ENCODE peak calls at places on chromosome 12, in seven cellular contexts. One of them, this sample, is unnamed.
A peak's percentile ranks its signal among the peaks of the same experiment; 100 is the strongest.

GRCh38 chr12:54388214-54389138 is 3.9 kb upstream of the ZNF385A start:
- DNase-seq in NCI-H1105 treated with DMSO at 0.1 percent for 48 hours: no peak
- DNase-seq in fibroblast of the conjunctiva: no peak
- DNase-seq in tibial artery: no peak
- DNase-seq in AML-193: no peak
- DNase-seq in neural progenitor cell: no peak
- DNase-seq in AG04450: no peak
- DNase-seq in this sample: no peak

GRCh38 chr12:47997321-47997720 is 7.0 kb downstream of the COL2A1 start:
- DNase-seq in tibial artery: no peak
- DNase-seq in fibroblast of the conjunctiva: no peak
- DNase-seq in neural progenitor cell: no peak
- DNase-seq in NCI-H1105 treated with DMSO at 0.1 percent for 48 hours: no peak
- DNase-seq in AG04450: no peak
- DNase-seq in AML-193: no peak
- DNase-seq in this sample: no peak

GRCh38 chr12:26338574-26339572 is 143.5 kb downstream of the SSPN start:
- DNase-seq in AML-193: no peak
- DNase-seq in tibial artery: no peak
- DNase-seq in neural progenitor cell: no peak
- DNase-seq in fibroblast of the conjunctiva: no peak
- DNase-seq in NCI-H1105 treated with DMSO at 0.1 percent for 48 hours: no peak
- DNase-seq in AG04450: no peak
- DNase-seq in this sample: no peak

GRCh38 chr12:118986043-118986442 is 4.7 kb downstream of the SRRM4 start:
- DNase-seq in neural progenitor cell: peak; percentile 44
- DNase-seq in tibial artery: no peak
- DNase-seq in AG04450: no peak
- DNase-seq in fibroblast of the conjunctiva: no peak
- DNase-seq in NCI-H1105 treated with DMSO at 0.1 percent for 48 hours: peak; percentile 57
- DNase-seq in AML-193: no peak
- DNase-seq in this sample: no peak

GRCh38 chr12:57049890-57050289 is at the start of gene MYO1A:
- DNase-seq in AML-193: no peak
- DNase-seq in fibroblast of the conjunctiva: no peak
- DNase-seq in NCI-H1105 treated with DMSO at 0.1 percent for 48 hours: no peak
- DNase-seq in tibial artery: no peak
- DNase-seq in AG04450: no peak
- DNase-seq in neural progenitor cell: peak; percentile 48
- DNase-seq in this sample: no peak

GRCh38 chr12:67885370-67886169 is 103.7 kb upstream of the IFNG-AS1 start:
- DNase-seq in fibroblast of the conjunctiva: no peak
- DNase-seq in tibial artery: no peak
- DNase-seq in AML-193: no peak
- DNase-seq in NCI-H1105 treated with DMSO at 0.1 percent for 48 hours: no peak
- DNase-seq in AG04450: no peak
- DNase-seq in neural progenitor cell: no peak
- DNase-seq in this sample: no peak

GRCh38 chr12:61923152-61923551 is 337.1 kb upstream of the USP15 start:
- DNase-seq in AML-193: no peak
- DNase-seq in tibial artery: no peak
- DNase-seq in neural progenitor cell: no peak
- DNase-seq in AG04450: no peak
- DNase-seq in fibroblast of the conjunctiva: no peak
- DNase-seq in NCI-H1105 treated with DMSO at 0.1 percent for 48 hours: no peak
- DNase-seq in this sample: no peak

GRCh38 chr12:56988207-56988739 is 18.1 kb downstream of the ZBTB39 start:
- DNase-seq in NCI-H1105 treated with DMSO at 0.1 percent for 48 hours: no peak
- DNase-seq in tibial artery: no peak
- DNase-seq in AG04450: no peak
- DNase-seq in neural progenitor cell: no peak
- DNase-seq in AML-193: no peak
- DNase-seq in fibroblast of the conjunctiva: no peak
- DNase-seq in this sample: no peak

GRCh38 chr12:25829192-25829591 is 129.3 kb upstream of the RASSF8 start:
- DNase-seq in tibial artery: peak; percentile 46
- DNase-seq in neural progenitor cell: no peak
- DNase-seq in NCI-H1105 treated with DMSO at 0.1 percent for 48 hours: no peak
- DNase-seq in AML-193: no peak
- DNase-seq in AG04450: peak; percentile 91
- DNase-seq in fibroblast of the conjunctiva: peak; percentile 97
- DNase-seq in this sample: peak; percentile 96

GRCh38 chr12:8123124-8123888 is at the start of gene CLEC4A:
- DNase-seq in fibroblast of the conjunctiva: no peak
- DNase-seq in AML-193: peak; percentile 42
- DNase-seq in NCI-H1105 treated with DMSO at 0.1 percent for 48 hours: no peak
- DNase-seq in tibial artery: no peak
- DNase-seq in neural progenitor cell: no peak
- DNase-seq in AG04450: no peak
- DNase-seq in this sample: no peak

GRCh38 chr12:47307680-47308399 is 228.1 kb upstream of the AMIGO2 start:
- DNase-seq in neural progenitor cell: peak; percentile 68
- DNase-seq in AML-193: peak; percentile 46
- DNase-seq in NCI-H1105 treated with DMSO at 0.1 percent for 48 hours: peak; percentile 64
- DNase-seq in AG04450: peak; percentile 23
- DNase-seq in fibroblast of the conjunctiva: peak; percentile 27
- DNase-seq in tibial artery: peak; percentile 38
- DNase-seq in this sample: peak; percentile 36

GRCh38 chr12:76010732-76011458 is 20.7 kb downstream of the PHLDA1 start:
- DNase-seq in AG04450: no peak
- DNase-seq in NCI-H1105 treated with DMSO at 0.1 percent for 48 hours: peak; percentile 48
- DNase-seq in tibial artery: no peak
- DNase-seq in fibroblast of the conjunctiva: no peak
- DNase-seq in AML-193: no peak
- DNase-seq in neural progenitor cell: peak; percentile 25
- DNase-seq in this sample: no peak

GRCh38 chr12:131944601-131945251 is 5.0 kb upstream of the EP400 start:
- DNase-seq in AG04450: no peak
- DNase-seq in tibial artery: no peak
- DNase-seq in fibroblast of the conjunctiva: no peak
- DNase-seq in NCI-H1105 treated with DMSO at 0.1 percent for 48 hours: no peak
- DNase-seq in neural progenitor cell: no peak
- DNase-seq in AML-193: no peak
- DNase-seq in this sample: no peak

GRCh38 chr12:120110550-120111501 is 5.7 kb downstream of the RAB35 start:
- DNase-seq in AG04450: no peak
- DNase-seq in tibial artery: peak; percentile 75
- DNase-seq in fibroblast of the conjunctiva: no peak
- DNase-seq in NCI-H1105 treated with DMSO at 0.1 percent for 48 hours: no peak
- DNase-seq in AML-193: peak; percentile 80
- DNase-seq in neural progenitor cell: peak; percentile 16
- DNase-seq in this sample: no peak

GRCh38 chr12:11651785-11652184 is 2.3 kb downstream of the ETV6 start:
- DNase-seq in AG04450: no peak
- DNase-seq in tibial artery: no peak
- DNase-seq in AML-193: peak; percentile 9
- DNase-seq in fibroblast of the conjunctiva: no peak
- DNase-seq in NCI-H1105 treated with DMSO at 0.1 percent for 48 hours: peak; percentile 14
- DNase-seq in neural progenitor cell: no peak
- DNase-seq in this sample: no peak

GRCh38 chr12:92034858-92035401 is 110.7 kb downstream of the BTG1 start:
- DNase-seq in fibroblast of the conjunctiva: peak; percentile 76
- DNase-seq in NCI-H1105 treated with DMSO at 0.1 percent for 48 hours: peak; percentile 96
- DNase-seq in tibial artery: peak; percentile 35
- DNase-seq in AG04450: peak; percentile 82
- DNase-seq in neural progenitor cell: no peak
- DNase-seq in AML-193: no peak
- DNase-seq in this sample: peak; percentile 81

GRCh38 chr12:132632521-132633228 is 14.1 kb downstream of the P2RX2 start:
- DNase-seq in fibroblast of the conjunctiva: no peak
- DNase-seq in AML-193: no peak
- DNase-seq in neural progenitor cell: no peak
- DNase-seq in AG04450: no peak
- DNase-seq in tibial artery: no peak
- DNase-seq in NCI-H1105 treated with DMSO at 0.1 percent for 48 hours: no peak
- DNase-seq in this sample: no peak

GRCh38 chr12:96047621-96048211 is 12.3 kb upstream of the LTA4H start:
- DNase-seq in AML-193: peak; percentile 88
- DNase-seq in NCI-H1105 treated with DMSO at 0.1 percent for 48 hours: peak; percentile 89
- DNase-seq in tibial artery: peak; percentile 37
- DNase-seq in AG04450: no peak
- DNase-seq in fibroblast of the conjunctiva: no peak
- DNase-seq in neural progenitor cell: no peak
- DNase-seq in this sample: no peak

GRCh38 chr12:113831016-113831415 is 135.1 kb downstream of the RBM19 start:
- DNase-seq in tibial artery: no peak
- DNase-seq in neural progenitor cell: no peak
- DNase-seq in AG04450: peak; percentile 6
- DNase-seq in fibroblast of the conjunctiva: no peak
- DNase-seq in NCI-H1105 treated with DMSO at 0.1 percent for 48 hours: no peak
- DNase-seq in AML-193: no peak
- DNase-seq in this sample: no peak